ENCODE peak calls at places on chromosome 10, in four cellular contexts. One of them, this sample, is unnamed.

GRCh38 chr10:49237985-49238384 is 49.8 kb upstream of the TMEM273 start:
- DNase-seq in upper lobe of left lung: no peak
- DNase-seq in fibroblast of lung: no peak
- DNase-seq in brain microvascular endothelial cell: no peak
- DNase-seq in this sample: no peak

GRCh38 chr10:80477813-80478212 is 23.7 kb downstream of the TSPAN14 start:
- DNase-seq in upper lobe of left lung: no peak
- DNase-seq in fibroblast of lung: peak
- DNase-seq in brain microvascular endothelial cell: peak
- DNase-seq in this sample: peak

GRCh38 chr10:96301616-96302015 is 2.6 kb upstream of the DNTT start:
- DNase-seq in upper lobe of left lung: no peak
- DNase-seq in fibroblast of lung: no peak
- DNase-seq in brain microvascular endothelial cell: no peak
- DNase-seq in this sample: no peak

GRCh38 chr10:49362596-49363260 is 33.2 kb downstream of the DRGX start:
- DNase-seq in upper lobe of left lung: no peak
- DNase-seq in fibroblast of lung: no peak
- DNase-seq in brain microvascular endothelial cell: no peak
- DNase-seq in this sample: peak

GRCh38 chr10:12766222-12766621 is 235.3 kb downstream of the CCDC3 start:
- DNase-seq in upper lobe of left lung: no peak
- DNase-seq in fibroblast of lung: no peak
- DNase-seq in brain microvascular endothelial cell: no peak
- DNase-seq in this sample: no peak

GRCh38 chr10:26854524-26854923 is 6.2 kb downstream of the ABI1 start:
- DNase-seq in upper lobe of left lung: no peak
- DNase-seq in fibroblast of lung: peak
- DNase-seq in brain microvascular endothelial cell: no peak
- DNase-seq in this sample: no peak

GRCh38 chr10:17023386-17024298 is 106.0 kb downstream of the CUBN start:
- DNase-seq in upper lobe of left lung: no peak
- DNase-seq in fibroblast of lung: peak
- DNase-seq in brain microvascular endothelial cell: peak
- DNase-seq in this sample: peak

GRCh38 chr10:48306265-48306869 is at the start of gene MAPK8:
- DNase-seq in upper lobe of left lung: peak
- DNase-seq in fibroblast of lung: peak
- DNase-seq in brain microvascular endothelial cell: peak
- DNase-seq in this sample: no peak

GRCh38 chr10:43073721-43074120 is 3.1 kb upstream of the RET start:
- DNase-seq in upper lobe of left lung: peak
- DNase-seq in fibroblast of lung: no peak
- DNase-seq in brain microvascular endothelial cell: no peak
- DNase-seq in this sample: no peak

GRCh38 chr10:56351909-56352630 is 9.0 kb downstream of the ZWINT start:
- DNase-seq in upper lobe of left lung: no peak
- DNase-seq in fibroblast of lung: no peak
- DNase-seq in brain microvascular endothelial cell: no peak
- DNase-seq in this sample: no peak

GRCh38 chr10:72107325-72108003 is 19.1 kb upstream of the SPOCK2 start:
- DNase-seq in upper lobe of left lung: no peak
- DNase-seq in fibroblast of lung: peak
- DNase-seq in brain microvascular endothelial cell: no peak
- DNase-seq in this sample: peak

GRCh38 chr10:95350212-95350829 is 59.5 kb upstream of the PDLIM1 start:
- DNase-seq in upper lobe of left lung: no peak
- DNase-seq in fibroblast of lung: no peak
- DNase-seq in brain microvascular endothelial cell: no peak
- DNase-seq in this sample: no peak

GRCh38 chr10:18044976-18045720 is 93.4 kb downstream of the SLC39A12 start:
- DNase-seq in upper lobe of left lung: no peak
- DNase-seq in fibroblast of lung: peak
- DNase-seq in brain microvascular endothelial cell: peak
- DNase-seq in this sample: no peak

GRCh38 chr10:120978589-120979252 is 127.6 kb downstream of the WDR11 start:
- DNase-seq in upper lobe of left lung: no peak
- DNase-seq in fibroblast of lung: no peak
- DNase-seq in brain microvascular endothelial cell: no peak
- DNase-seq in this sample: no peak

GRCh38 chr10:21398549-21399345 is 126.7 kb downstream of the SKIDA1 start:
- DNase-seq in upper lobe of left lung: no peak
- DNase-seq in fibroblast of lung: peak
- DNase-seq in brain microvascular endothelial cell: no peak
- DNase-seq in this sample: peak

GRCh38 chr10:11113156-11113555 is 95.5 kb downstream of the CELF2 start:
- DNase-seq in upper lobe of left lung: no peak
- DNase-seq in fibroblast of lung: no peak
- DNase-seq in brain microvascular endothelial cell: no peak
- DNase-seq in this sample: no peak
- TF ChIP-seq CTCF in upper lobe of left lung: peak
- TF ChIP-seq CTCF in fibroblast of lung: peak
- TF ChIP-seq CTCF in brain microvascular endothelial cell: no peak
- TF ChIP-seq CTCF in this sample: peak

GRCh38 chr10:91006752-91007346 is 86.0 kb upstream of the ANKRD1 start:
- DNase-seq in upper lobe of left lung: no peak
- DNase-seq in fibroblast of lung: no peak
- DNase-seq in brain microvascular endothelial cell: no peak
- DNase-seq in this sample: no peak
- H3K4me3 ChIP-seq in upper lobe of left lung: no peak
- H3K4me3 ChIP-seq in fibroblast of lung: no peak
- H3K4me3 ChIP-seq in brain microvascular endothelial cell: no peak
- H3K4me3 ChIP-seq in this sample: no peak

GRCh38 chr10:88064608-88065383 is 201.4 kb downstream of the PTEN start:
- DNase-seq in upper lobe of left lung: no peak
- DNase-seq in fibroblast of lung: peak
- DNase-seq in brain microvascular endothelial cell: no peak
- DNase-seq in this sample: no peak

GRCh38 chr10:88066876-88067275 is 203.5 kb downstream of the PTEN start:
- DNase-seq in upper lobe of left lung: no peak
- DNase-seq in fibroblast of lung: no peak
- DNase-seq in brain microvascular endothelial cell: no peak
- DNase-seq in this sample: no peak

GRCh38 chr10:88063861-88064521 is 200.6 kb downstream of the PTEN start:
- DNase-seq in upper lobe of left lung: no peak
- DNase-seq in fibroblast of lung: no peak
- DNase-seq in brain microvascular endothelial cell: no peak
- DNase-seq in this sample: no peak

GRCh38 chr10:88066319-88066718 is 202.9 kb downstream of the PTEN start:
- DNase-seq in upper lobe of left lung: no peak
- DNase-seq in fibroblast of lung: no peak
- DNase-seq in brain microvascular endothelial cell: no peak
- DNase-seq in this sample: no peak

DNA sequence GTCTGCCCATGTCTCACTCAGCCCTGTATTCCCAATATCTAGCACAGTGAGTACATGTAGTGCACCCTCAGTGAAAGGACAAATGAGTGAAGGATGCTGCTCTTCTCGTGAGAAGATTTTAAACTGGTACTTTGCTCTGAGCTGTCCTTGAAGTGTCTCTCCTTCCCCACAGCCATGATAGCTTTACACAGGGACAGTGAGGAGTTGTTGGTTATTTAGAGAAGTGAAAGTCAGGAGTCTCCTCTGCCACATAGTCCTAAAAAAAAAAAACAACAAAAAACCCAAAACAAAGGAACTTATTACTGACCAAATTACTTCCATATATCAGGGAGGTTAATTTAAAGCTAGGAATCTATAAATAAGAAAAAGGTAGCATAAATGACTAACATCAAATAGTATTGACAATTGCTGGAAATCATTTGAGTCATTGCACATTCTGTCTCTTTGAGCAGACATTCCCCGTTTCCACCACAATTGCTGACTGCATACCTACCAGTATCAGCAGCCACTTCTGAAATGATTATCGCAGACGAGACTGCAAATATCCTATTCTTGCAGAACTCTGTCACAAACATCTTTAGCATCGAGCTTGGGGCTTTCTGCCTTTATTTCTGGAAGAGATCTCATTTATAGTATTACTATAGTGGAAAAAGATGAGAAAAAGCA is 202.1 kb downstream of the PTEN start:
- DNase-seq in upper lobe of left lung: no peak
- DNase-seq in fibroblast of lung: peak
- DNase-seq in brain microvascular endothelial cell: peak
- DNase-seq in this sample: no peak
- TF ChIP-seq CTCF in upper lobe of left lung: no peak
- TF ChIP-seq CTCF in fibroblast of lung: no peak
- TF ChIP-seq CTCF in brain microvascular endothelial cell: no peak
- TF ChIP-seq CTCF in this sample: no peak

GRCh38 chr10:6532321-6532720 is 47.8 kb downstream of the PRKCQ start:
- DNase-seq in upper lobe of left lung: no peak
- DNase-seq in fibroblast of lung: no peak
- DNase-seq in brain microvascular endothelial cell: no peak
- DNase-seq in this sample: no peak

GRCh38 chr10:6530211-6530840 is 49.8 kb downstream of the PRKCQ start:
- DNase-seq in upper lobe of left lung: peak
- DNase-seq in fibroblast of lung: no peak
- DNase-seq in brain microvascular endothelial cell: no peak
- DNase-seq in this sample: no peak

GRCh38 chr10:6535365-6535764 is 44.7 kb downstream of the PRKCQ start:
- DNase-seq in upper lobe of left lung: peak
- DNase-seq in fibroblast of lung: no peak
- DNase-seq in brain microvascular endothelial cell: no peak
- DNase-seq in this sample: no peak

GRCh38 chr10:6528198-6528950 is 51.7 kb downstream of the PRKCQ start:
- DNase-seq in upper lobe of left lung: no peak
- DNase-seq in fibroblast of lung: no peak
- DNase-seq in brain microvascular endothelial cell: no peak
- DNase-seq in this sample: no peak

DNA sequence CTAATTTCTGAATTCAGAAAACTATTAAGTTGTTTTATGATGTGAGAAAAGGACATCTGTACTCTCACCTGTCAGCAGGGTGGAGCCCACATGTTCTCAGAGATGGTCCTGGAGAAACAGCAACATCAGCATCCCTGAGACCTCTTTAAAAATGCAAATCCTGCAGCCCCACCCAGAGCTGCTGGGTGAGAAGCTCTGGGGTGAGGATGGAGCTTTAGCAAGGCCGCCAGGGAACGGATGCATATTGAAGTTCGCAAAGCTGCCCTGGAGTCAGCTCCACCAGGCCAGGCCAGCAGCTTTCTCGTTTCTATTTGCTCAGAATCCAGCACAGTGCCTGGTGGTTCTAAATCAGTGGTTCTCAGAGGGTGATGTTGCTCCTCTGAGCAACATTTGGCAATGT is 49.1 kb downstream of the PRKCQ start:
- DNase-seq in upper lobe of left lung: no peak
- DNase-seq in fibroblast of lung: no peak
- DNase-seq in brain microvascular endothelial cell: no peak
- DNase-seq in this sample: no peak
- H3K4me3 ChIP-seq in upper lobe of left lung: no peak
- H3K4me3 ChIP-seq in fibroblast of lung: no peak
- H3K4me3 ChIP-seq in brain microvascular endothelial cell: no peak
- H3K4me3 ChIP-seq in this sample: no peak

GRCh38 chr10:14032406-14032998 is 298.2 kb downstream of the FRMD4A start:
- DNase-seq in upper lobe of left lung: peak
- DNase-seq in fibroblast of lung: peak
- DNase-seq in brain microvascular endothelial cell: no peak
- DNase-seq in this sample: no peak
- TF ChIP-seq CTCF in upper lobe of left lung: peak
- TF ChIP-seq CTCF in fibroblast of lung: peak
- TF ChIP-seq CTCF in brain microvascular endothelial cell: peak
- TF ChIP-seq CTCF in this sample: peak

DNA sequence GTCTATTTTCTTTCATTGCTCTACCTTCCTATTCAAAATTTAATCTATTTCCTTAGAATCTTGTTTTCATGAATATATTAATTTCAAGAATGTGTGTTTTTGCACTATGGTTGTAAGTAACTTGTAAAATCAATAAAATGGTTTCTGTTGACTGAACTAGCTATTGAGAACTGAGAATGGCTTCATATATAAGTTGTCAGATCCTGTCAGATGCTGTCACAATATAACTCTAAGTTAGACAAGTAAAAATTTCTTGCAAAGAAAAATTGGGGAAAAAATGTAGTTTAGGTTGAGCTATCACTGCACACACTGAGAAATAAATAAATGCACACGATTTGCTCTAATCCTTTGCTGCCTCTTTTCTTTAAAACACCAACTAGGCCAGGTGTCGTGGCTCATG is 89.8 kb downstream of the RAB11FIP2 start:
- DNase-seq in upper lobe of left lung: no peak
- DNase-seq in fibroblast of lung: no peak
- DNase-seq in brain microvascular endothelial cell: no peak
- DNase-seq in this sample: no peak
- H3K4me3 ChIP-seq in upper lobe of left lung: no peak
- H3K4me3 ChIP-seq in fibroblast of lung: no peak
- H3K4me3 ChIP-seq in brain microvascular endothelial cell: no peak
- H3K4me3 ChIP-seq in this sample: no peak

GRCh38 chr10:101495324-101495925 is 92.6 kb downstream of the POLL start:
- DNase-seq in upper lobe of left lung: no peak
- DNase-seq in fibroblast of lung: no peak
- DNase-seq in brain microvascular endothelial cell: peak
- DNase-seq in this sample: no peak
- TF ChIP-seq CTCF in upper lobe of left lung: no peak
- TF ChIP-seq CTCF in fibroblast of lung: no peak
- TF ChIP-seq CTCF in brain microvascular endothelial cell: peak
- TF ChIP-seq CTCF in this sample: peak